ENCODE peak calls at places on chromosomes 13 and 19, in seven cellular contexts. One of them, this sample, is unnamed.

GRCh38 chr19:33325920-33326319 is 23.6 kb upstream of the CEBPA start:
- DNase-seq in mesenchymal stem cell: no peak
- DNase-seq in trophoblast cell: no peak
- DNase-seq in H1: no peak
- DNase-seq in IMR-90: no peak
- DNase-seq in mesendoderm: no peak
- DNase-seq in neuronal stem cell: no peak
- DNase-seq in this sample: no peak

GRCh38 chr19:1961545-1961878 is 20.5 kb downstream of the CSNK1G2 start:
- DNase-seq in trophoblast cell: no peak
- DNase-seq in H1: no peak
- DNase-seq in mesendoderm: no peak
- DNase-seq in mesenchymal stem cell: no peak
- DNase-seq in IMR-90: no peak
- DNase-seq in neuronal stem cell: no peak
- DNase-seq in this sample: no peak

GRCh38 chr19:39341122-39341719 is 1.0 kb upstream of the SAMD4B start:
- DNase-seq in neuronal stem cell: no peak
- DNase-seq in IMR-90: no peak
- DNase-seq in H1: no peak
- DNase-seq in mesendoderm: no peak
- DNase-seq in mesenchymal stem cell: no peak
- DNase-seq in trophoblast cell: no peak
- DNase-seq in this sample: peak; percentile 58

GRCh38 chr13:96373597-96373996 is 283.7 kb downstream of the HS6ST3 start:
- DNase-seq in IMR-90: no peak
- DNase-seq in mesenchymal stem cell: no peak
- DNase-seq in neuronal stem cell: no peak
- DNase-seq in H1: no peak
- DNase-seq in trophoblast cell: no peak
- DNase-seq in mesendoderm: no peak
- DNase-seq in this sample: no peak

GRCh38 chr13:58300224-58300623 is 668.7 kb downstream of the PCDH17 start:
- DNase-seq in mesendoderm: no peak
- DNase-seq in IMR-90: no peak
- DNase-seq in H1: no peak
- DNase-seq in mesenchymal stem cell: no peak
- DNase-seq in neuronal stem cell: no peak
- DNase-seq in trophoblast cell: no peak
- DNase-seq in this sample: no peak

GRCh38 chr19:46849610-46850009 is 1.0 kb downstream of the AP2S1 start:
- DNase-seq in neuronal stem cell: no peak
- DNase-seq in H1: no peak
- DNase-seq in IMR-90: no peak
- DNase-seq in mesendoderm: peak; percentile 55
- DNase-seq in trophoblast cell: no peak
- DNase-seq in mesenchymal stem cell: peak; percentile 76
- DNase-seq in this sample: no peak

GRCh38 chr19:1938071-1938470 is 2.9 kb upstream of the CSNK1G2 start:
- DNase-seq in mesenchymal stem cell: no peak
- DNase-seq in neuronal stem cell: no peak
- DNase-seq in H1: no peak
- DNase-seq in IMR-90: no peak
- DNase-seq in trophoblast cell: no peak
- DNase-seq in mesendoderm: peak; percentile 49
- DNase-seq in this sample: no peak

GRCh38 chr19:6521718-6522646 is 8.8 kb upstream of the TNFSF9 start:
- DNase-seq in mesenchymal stem cell: no peak
- DNase-seq in IMR-90: no peak
- DNase-seq in H1: no peak
- DNase-seq in mesendoderm: peak; percentile 28
- DNase-seq in trophoblast cell: no peak
- DNase-seq in neuronal stem cell: no peak
- DNase-seq in this sample: no peak

GRCh38 chr13:76637651-76638111 is 248.5 kb downstream of the KCTD12 start:
- DNase-seq in neuronal stem cell: no peak
- DNase-seq in trophoblast cell: no peak
- DNase-seq in mesendoderm: no peak
- DNase-seq in IMR-90: peak; percentile 1
- DNase-seq in mesenchymal stem cell: no peak
- DNase-seq in H1: no peak
- DNase-seq in this sample: no peak

GRCh38 chr13:97474581-97474980 is 40.6 kb downstream of the RAP2A start:
- DNase-seq in neuronal stem cell: no peak
- DNase-seq in mesenchymal stem cell: peak; percentile 61
- DNase-seq in mesendoderm: no peak
- DNase-seq in IMR-90: peak; percentile 30
- DNase-seq in H1: no peak
- DNase-seq in trophoblast cell: no peak
- DNase-seq in this sample: no peak

GRCh38 chr19:6580313-6580712 is 10.6 kb downstream of the CD70 start:
- DNase-seq in neuronal stem cell: no peak
- DNase-seq in H1: no peak
- DNase-seq in mesenchymal stem cell: no peak
- DNase-seq in mesendoderm: no peak
- DNase-seq in trophoblast cell: peak; percentile 78
- DNase-seq in IMR-90: peak; percentile 12
- DNase-seq in this sample: no peak

GRCh38 chr13:23160241-23161175 is 20.3 kb upstream of the SGCG start:
- DNase-seq in neuronal stem cell: peak; percentile 29
- DNase-seq in trophoblast cell: no peak
- DNase-seq in mesenchymal stem cell: no peak
- DNase-seq in mesendoderm: peak; percentile 78
- DNase-seq in IMR-90: no peak
- DNase-seq in H1: no peak
- DNase-seq in this sample: peak; percentile 38

GRCh38 chr19:291561-292280 is 518 bp upstream of the PLPP2 start:
- DNase-seq in IMR-90: no peak
- DNase-seq in trophoblast cell: peak; percentile 71
- DNase-seq in mesendoderm: no peak
- DNase-seq in neuronal stem cell: no peak
- DNase-seq in H1: no peak
- DNase-seq in mesenchymal stem cell: no peak
- DNase-seq in this sample: peak; percentile 52

GRCh38 chr19:54692294-54692615 is 29.5 kb downstream of the LILRB4 start:
- DNase-seq in neuronal stem cell: no peak
- DNase-seq in trophoblast cell: no peak
- DNase-seq in mesendoderm: no peak
- DNase-seq in IMR-90: no peak
- DNase-seq in H1: no peak
- DNase-seq in mesenchymal stem cell: no peak
- DNase-seq in this sample: no peak

GRCh38 chr13:33033361-33033812 is 17.2 kb downstream of the KL start:
- DNase-seq in IMR-90: no peak
- DNase-seq in trophoblast cell: no peak
- DNase-seq in H1: no peak
- DNase-seq in mesenchymal stem cell: no peak
- DNase-seq in mesendoderm: no peak
- DNase-seq in neuronal stem cell: no peak
- DNase-seq in this sample: no peak

GRCh38 chr13:61138857-61139256 is 276.8 kb downstream of the PCDH20 start:
- DNase-seq in IMR-90: no peak
- DNase-seq in mesendoderm: no peak
- DNase-seq in H1: no peak
- DNase-seq in neuronal stem cell: no peak
- DNase-seq in mesenchymal stem cell: no peak
- DNase-seq in trophoblast cell: no peak
- DNase-seq in this sample: no peak

GRCh38 chr13:51222510-51223283 is 499 bp downstream of the FAM124A start:
- DNase-seq in IMR-90: no peak
- DNase-seq in mesenchymal stem cell: peak; percentile 20
- DNase-seq in neuronal stem cell: peak; percentile 58
- DNase-seq in mesendoderm: peak; percentile 69
- DNase-seq in H1: no peak
- DNase-seq in trophoblast cell: no peak
- DNase-seq in this sample: no peak

GRCh38 chr19:54594737-54595136 is 1.3 kb downstream of the LILRA1 start:
- DNase-seq in IMR-90: no peak
- DNase-seq in trophoblast cell: no peak
- DNase-seq in neuronal stem cell: no peak
- DNase-seq in mesendoderm: no peak
- DNase-seq in H1: no peak
- DNase-seq in mesenchymal stem cell: no peak
- DNase-seq in this sample: no peak

GRCh38 chr13:21060063-21060826 is 1.1 kb downstream of the LATS2 start:
- DNase-seq in H1: no peak
- DNase-seq in mesendoderm: peak; percentile 77
- DNase-seq in IMR-90: peak; percentile 51
- DNase-seq in trophoblast cell: peak; percentile 68
- DNase-seq in neuronal stem cell: no peak
- DNase-seq in mesenchymal stem cell: peak; percentile 60
- DNase-seq in this sample: no peak

GRCh38 chr13:55816976-55817601 is 1323.6 kb upstream of the PRR20A start:
- DNase-seq in IMR-90: no peak
- DNase-seq in neuronal stem cell: no peak
- DNase-seq in mesendoderm: no peak
- DNase-seq in trophoblast cell: no peak
- DNase-seq in mesenchymal stem cell: no peak
- DNase-seq in H1: no peak
- DNase-seq in this sample: no peak

GRCh38 chr19:1243768-1244692 is 2.5 kb downstream of the ATP5F1D start:
- DNase-seq in mesenchymal stem cell: peak; percentile 83
- DNase-seq in IMR-90: peak; percentile 77
- DNase-seq in H1: no peak
- DNase-seq in mesendoderm: peak; percentile 82
- DNase-seq in trophoblast cell: peak; percentile 70
- DNase-seq in neuronal stem cell: no peak
- DNase-seq in this sample: peak; percentile 90

GRCh38 chr19:6087074-6087506 is 23.2 kb downstream of the RFX2 start:
- DNase-seq in mesendoderm: peak; percentile 59
- DNase-seq in IMR-90: no peak
- DNase-seq in mesenchymal stem cell: no peak
- DNase-seq in trophoblast cell: peak; percentile 11
- DNase-seq in neuronal stem cell: peak; percentile 67
- DNase-seq in H1: no peak
- DNase-seq in this sample: no peak

GRCh38 chr13:59666504-59666903 is 497.2 kb downstream of the DIAPH3 start:
- DNase-seq in trophoblast cell: no peak
- DNase-seq in IMR-90: peak; percentile 7
- DNase-seq in neuronal stem cell: no peak
- DNase-seq in mesenchymal stem cell: no peak
- DNase-seq in mesendoderm: no peak
- DNase-seq in H1: no peak
- DNase-seq in this sample: no peak

GRCh38 chr13:46552302-46552680 is 679 bp upstream of the LRCH1 start:
- DNase-seq in neuronal stem cell: no peak
- DNase-seq in trophoblast cell: no peak
- DNase-seq in mesendoderm: no peak
- DNase-seq in mesenchymal stem cell: no peak
- DNase-seq in H1: no peak
- DNase-seq in IMR-90: no peak
- DNase-seq in this sample: no peak

GRCh38 chr19:15928321-15928720 is 6.0 kb downstream of the CYP4F11 start:
- DNase-seq in IMR-90: no peak
- DNase-seq in trophoblast cell: no peak
- DNase-seq in neuronal stem cell: no peak
- DNase-seq in mesendoderm: no peak
- DNase-seq in H1: no peak
- DNase-seq in mesenchymal stem cell: no peak
- DNase-seq in this sample: no peak

GRCh38 chr19:13835791-13836723 is 40.8 kb downstream of the ZSWIM4 start:
- DNase-seq in IMR-90: no peak
- DNase-seq in neuronal stem cell: no peak
- DNase-seq in mesendoderm: no peak
- DNase-seq in H1: no peak
- DNase-seq in trophoblast cell: peak; percentile 85
- DNase-seq in mesenchymal stem cell: peak; percentile 84
- DNase-seq in this sample: no peak

GRCh38 chr19:5539431-5539833 is 28.3 kb downstream of the TINCR start:
- DNase-seq in mesendoderm: peak; percentile 63
- DNase-seq in mesenchymal stem cell: no peak
- DNase-seq in H1: no peak
- DNase-seq in neuronal stem cell: no peak
- DNase-seq in trophoblast cell: no peak
- DNase-seq in IMR-90: no peak
- DNase-seq in this sample: peak; percentile 72

GRCh38 chr19:6752257-6753177 is 13.0 kb downstream of the TRIP10 start:
- DNase-seq in H1: no peak
- DNase-seq in trophoblast cell: no peak
- DNase-seq in mesendoderm: peak; percentile 86
- DNase-seq in IMR-90: no peak
- DNase-seq in mesenchymal stem cell: no peak
- DNase-seq in neuronal stem cell: no peak
- DNase-seq in this sample: peak; percentile 95

GRCh38 chr19:32677657-32678056 is 2.0 kb downstream of the RGS9BP start:
- DNase-seq in neuronal stem cell: peak; percentile 87
- DNase-seq in trophoblast cell: no peak
- DNase-seq in mesendoderm: peak; percentile 71
- DNase-seq in H1: no peak
- DNase-seq in IMR-90: no peak
- DNase-seq in mesenchymal stem cell: peak; percentile 23
- DNase-seq in this sample: peak; percentile 50

GRCh38 chr13:110894086-110894485 is 20.8 kb downstream of the ANKRD10 start:
- DNase-seq in mesenchymal stem cell: no peak
- DNase-seq in neuronal stem cell: no peak
- DNase-seq in mesendoderm: no peak
- DNase-seq in IMR-90: no peak
- DNase-seq in trophoblast cell: no peak
- DNase-seq in H1: no peak
- DNase-seq in this sample: no peak
- H2BK5ac ChIP-seq in mesenchymal stem cell: no peak overlapping the region
- H2BK5ac ChIP-seq in neuronal stem cell: no peak overlapping the region
- H2BK5ac ChIP-seq in mesendoderm: no peak overlapping the region
- H2BK5ac ChIP-seq in IMR-90: no peak overlapping the region
- H2BK5ac ChIP-seq in trophoblast cell: no peak overlapping the region
- H2BK5ac ChIP-seq in H1: no peak overlapping the region
- H2BK5ac ChIP-seq in this sample: no peak overlapping the region

GRCh38 chr13:87035538-87035937 is 635.6 kb upstream of the SLITRK5 start:
- DNase-seq in trophoblast cell: no peak
- DNase-seq in H1: no peak
- DNase-seq in IMR-90: no peak
- DNase-seq in mesenchymal stem cell: peak; percentile 48
- DNase-seq in mesendoderm: no peak
- DNase-seq in neuronal stem cell: no peak
- DNase-seq in this sample: no peak
- H2BK5ac ChIP-seq in trophoblast cell: no peak overlapping the region
- H2BK5ac ChIP-seq in H1: no peak overlapping the region
- H2BK5ac ChIP-seq in IMR-90: no peak overlapping the region
- H2BK5ac ChIP-seq in mesenchymal stem cell: no peak overlapping the region
- H2BK5ac ChIP-seq in mesendoderm: no peak overlapping the region
- H2BK5ac ChIP-seq in neuronal stem cell: no peak overlapping the region
- H2BK5ac ChIP-seq in this sample: no peak overlapping the region

DNA sequence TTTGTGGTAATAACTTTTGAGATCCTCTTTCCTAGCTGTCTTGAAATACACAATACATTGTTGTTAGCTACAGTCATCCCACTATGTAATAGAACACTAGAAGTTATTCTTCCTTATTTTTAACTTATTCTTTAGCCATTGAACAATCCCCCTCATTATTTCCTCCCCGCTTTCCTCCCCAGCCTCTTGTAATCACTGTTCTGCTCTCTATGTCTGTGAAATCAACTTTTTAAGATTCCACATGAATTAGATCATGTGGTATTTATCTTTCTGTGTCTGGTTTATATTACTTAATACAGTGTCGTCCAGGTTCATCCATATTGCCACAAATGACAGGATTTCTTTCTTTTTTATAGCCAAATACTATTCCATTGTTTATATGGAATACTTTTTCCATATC is 72.9 kb downstream of the SLC10A2 start:
- DNase-seq in trophoblast cell: no peak
- DNase-seq in H1: no peak
- DNase-seq in neuronal stem cell: no peak
- DNase-seq in mesendoderm: no peak
- DNase-seq in mesenchymal stem cell: no peak
- DNase-seq in IMR-90: no peak
- DNase-seq in this sample: no peak
- H2BK5ac ChIP-seq in trophoblast cell: no peak overlapping the region
- H2BK5ac ChIP-seq in H1: no peak overlapping the region
- H2BK5ac ChIP-seq in neuronal stem cell: no peak overlapping the region
- H2BK5ac ChIP-seq in mesendoderm: no peak overlapping the region
- H2BK5ac ChIP-seq in mesenchymal stem cell: no peak overlapping the region
- H2BK5ac ChIP-seq in IMR-90: no peak overlapping the region
- H2BK5ac ChIP-seq in this sample: no peak overlapping the region

GRCh38 chr13:19592657-19593175 is 31.4 kb upstream of the TPTE2 start:
- DNase-seq in H1: no peak
- DNase-seq in IMR-90: no peak
- DNase-seq in mesenchymal stem cell: no peak
- DNase-seq in trophoblast cell: no peak
- DNase-seq in mesendoderm: no peak
- DNase-seq in neuronal stem cell: no peak
- DNase-seq in this sample: no peak
- H2BK5ac ChIP-seq in H1: no peak overlapping the region
- H2BK5ac ChIP-seq in IMR-90: no peak overlapping the region
- H2BK5ac ChIP-seq in mesenchymal stem cell: no peak overlapping the region
- H2BK5ac ChIP-seq in trophoblast cell: no peak overlapping the region
- H2BK5ac ChIP-seq in mesendoderm: no peak overlapping the region
- H2BK5ac ChIP-seq in neuronal stem cell: no peak overlapping the region
- H2BK5ac ChIP-seq in this sample: no peak overlapping the region